ENCODE peak calls at places on chromosomes 5 and 9, in nine cellular contexts. M is lower lobe of right lung, Z is K562, W is heart right ventricle, K is endothelial cell of umbilical vein, Q is HFF-Myc, D is GM23338, C is psoas muscle, G is fibroblast of mammary gland. X is an unnamed sample.

GRCh38 chr9:73173526-73174411 is 22.1 kb downstream of the ANXA1 start:
- DNase-seq in M (no peak), Z (no peak), W (no peak), K (no peak), Q (no peak), D (no peak), C (no peak), G (no peak), X (no peak)

GRCh38 chr5:177005619-177006264 is 837 bp downstream of the UIMC1 start:
- DNase-seq in M (peak; percentile 86), Z (peak; percentile 73), W (peak; percentile 76), K (peak; percentile 79), Q (no peak), D (peak; percentile 77), C (peak; percentile 87), G (peak; percentile 72), X (no peak)

GRCh38 chr5:77426670-77427069 is 65.4 kb downstream of the WDR41 start:
- DNase-seq in M (no peak), Z (no peak), W (no peak), K (no peak), Q (no peak), D (no peak), C (no peak), G (peak; percentile 88), X (no peak)

GRCh38 chr9:126127591-126127990 is 199.0 kb upstream of the MVB12B start:
- DNase-seq in M (no peak), Z (no peak), W (no peak), K (no peak), Q (no peak), D (no peak), C (no peak), G (no peak), X (no peak)

GRCh38 chr5:138905541-138905940 is 30.4 kb upstream of the LRRTM2 start:
- DNase-seq in M (no peak), Z (no peak), W (no peak), K (no peak), Q (no peak), D (no peak), C (no peak), G (peak; percentile 23), X (peak; percentile 44)

GRCh38 chr5:173712609-173713176 is 96.2 kb upstream of the BOD1 start:
- DNase-seq in M (no peak), Z (no peak), W (no peak), K (no peak), Q (no peak), D (no peak), C (no peak), G (no peak), X (no peak)

GRCh38 chr5:74643160-74643562 is 2.6 kb upstream of the ENC1 start:
- DNase-seq in M (no peak), Z (no peak), W (peak; percentile 32), K (peak; percentile 86), Q (peak; percentile 70), D (no peak), C (no peak), G (peak; percentile 95), X (peak; percentile 87)

GRCh38 chr9:120931278-120932085 is 4.9 kb upstream of the TRAF1 start:
- DNase-seq in M (no peak), Z (no peak), W (peak; percentile 60), K (peak; percentile 89), Q (peak; percentile 50), D (no peak), C (no peak), G (peak; percentile 76), X (no peak)

GRCh38 chr5:62093981-62094380 is 212.0 kb upstream of the KIF2A start:
- DNase-seq in M (no peak), Z (no peak), W (no peak), K (peak; percentile 22), Q (no peak), D (peak; percentile 7), C (no peak), G (peak; percentile 16), X (no peak)

GRCh38 chr5:152546493-152546892 is 141.4 kb upstream of the NMUR2 start:
- DNase-seq in M (no peak), Z (no peak), W (no peak), K (no peak), Q (no peak), D (no peak), C (no peak), G (peak; percentile 1), X (no peak)

GRCh38 chr9:129863059-129863690 is 27.9 kb downstream of the USP20 start:
- DNase-seq in M (no peak), Z (peak; percentile 97), W (no peak), K (peak; percentile 26), Q (no peak), D (no peak), C (peak; percentile 49), G (peak; percentile 48), X (no peak)

GRCh38 chr5:52709171-52709925 is 78.4 kb upstream of the ITGA1 start:
- DNase-seq in M (no peak), Z (no peak), W (peak; percentile 33), K (peak; percentile 31), Q (no peak), D (no peak), C (no peak), G (peak; percentile 65), X (no peak)

GRCh38 chr9:121581775-121582600 is 69.4 kb upstream of the DAB2IP start:
- DNase-seq in M (no peak), Z (no peak), W (no peak), K (no peak), Q (no peak), D (peak; percentile 46), C (no peak), G (no peak), X (no peak)

DNA sequence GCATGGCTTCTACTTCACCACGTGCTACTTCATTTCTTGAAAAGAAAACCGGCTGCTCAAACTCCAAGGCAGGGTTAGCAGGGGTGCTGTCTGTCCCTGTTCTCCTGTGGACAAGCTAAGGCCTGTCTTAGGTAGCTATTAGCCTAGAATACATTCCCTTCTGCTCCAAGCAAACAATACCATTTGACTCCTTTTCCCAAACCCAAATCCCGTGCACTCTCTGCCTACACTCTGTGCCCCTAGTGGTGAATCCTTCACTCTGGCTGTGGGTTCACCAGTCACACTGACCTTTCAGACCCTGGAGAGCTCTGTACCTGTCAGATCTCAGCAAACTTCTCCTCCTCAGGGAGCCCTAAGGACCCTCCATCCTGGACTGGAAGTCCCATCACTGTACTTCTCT is 211.6 kb downstream of the SLIT3 start:
- DNase-seq in M (no peak), Z (no peak), W (no peak), K (no peak), Q (no peak), D (peak; percentile 49), C (no peak), G (no peak), X (no peak)
- TF ChIP-seq CTCF in M (no peak), Z (peak; percentile 16), W (no peak), K (no peak), Q (no peak), D (peak; percentile 58), C (no peak), G (peak; percentile 9), X (peak; percentile 8)

DNA sequence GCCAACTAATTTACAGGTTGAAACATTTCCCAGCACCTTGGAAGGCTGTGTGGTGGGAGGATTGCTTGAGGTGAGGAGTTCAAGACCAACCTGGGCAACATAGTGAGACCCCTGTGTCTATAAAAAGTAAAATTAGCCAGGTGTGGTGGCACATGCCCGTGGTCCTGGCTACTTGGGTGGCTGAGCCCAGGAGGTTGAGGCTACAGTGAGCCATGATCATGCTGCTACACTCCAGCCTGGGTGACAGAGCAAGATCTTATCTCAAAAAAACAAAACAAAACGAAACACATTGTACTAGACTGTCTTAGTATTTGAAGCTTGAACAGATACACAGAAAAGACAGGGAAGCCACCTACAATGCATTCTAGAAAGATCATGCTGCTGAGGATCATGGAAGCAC is 2.8 kb upstream of the HSDL2 start:
- DNase-seq in M (no peak), Z (no peak), W (no peak), K (no peak), Q (no peak), D (no peak), C (no peak), G (no peak), X (no peak)
- H3K4me3 ChIP-seq in M (no peak overlapping the region), Z (peak overlapping the region; percentile 80), W (peak overlapping the region; percentile 92), K (no peak overlapping the region), Q (no peak overlapping the region), D (no peak overlapping the region), C (peak overlapping the region; percentile 75), G (no peak overlapping the region), X (no peak overlapping the region)

GRCh38 chr5:41891066-41891707 is 13.0 kb upstream of the RIMOC1 start:
- DNase-seq in M (no peak), Z (peak; percentile 34), W (no peak), K (no peak), Q (no peak), D (peak; percentile 4), C (no peak), G (no peak), X (no peak)
- TF ChIP-seq CTCF in M (no peak), Z (no peak), W (no peak), K (no peak), Q (no peak), D (no peak), C (no peak), G (no peak), X (no peak)

GRCh38 chr5:151214614-151215545 is 9.0 kb downstream of the CCDC69 start:
- DNase-seq in M (no peak), Z (no peak), W (no peak), K (no peak), Q (no peak), D (no peak), C (no peak), G (no peak), X (no peak)

GRCh38 chr5:151212361-151212899 is 11.5 kb downstream of the CCDC69 start:
- DNase-seq in M (no peak), Z (no peak), W (no peak), K (no peak), Q (no peak), D (no peak), C (no peak), G (no peak), X (no peak)

GRCh38 chr5:151216781-151217180 is 7.1 kb downstream of the CCDC69 start:
- DNase-seq in M (no peak), Z (no peak), W (no peak), K (no peak), Q (no peak), D (no peak), C (no peak), G (no peak), X (no peak)

GRCh38 chr5:151215546-151215880 is 8.4 kb downstream of the CCDC69 start:
- DNase-seq in M (no peak), Z (no peak), W (no peak), K (no peak), Q (no peak), D (no peak), C (no peak), G (no peak), X (no peak)

DNA sequence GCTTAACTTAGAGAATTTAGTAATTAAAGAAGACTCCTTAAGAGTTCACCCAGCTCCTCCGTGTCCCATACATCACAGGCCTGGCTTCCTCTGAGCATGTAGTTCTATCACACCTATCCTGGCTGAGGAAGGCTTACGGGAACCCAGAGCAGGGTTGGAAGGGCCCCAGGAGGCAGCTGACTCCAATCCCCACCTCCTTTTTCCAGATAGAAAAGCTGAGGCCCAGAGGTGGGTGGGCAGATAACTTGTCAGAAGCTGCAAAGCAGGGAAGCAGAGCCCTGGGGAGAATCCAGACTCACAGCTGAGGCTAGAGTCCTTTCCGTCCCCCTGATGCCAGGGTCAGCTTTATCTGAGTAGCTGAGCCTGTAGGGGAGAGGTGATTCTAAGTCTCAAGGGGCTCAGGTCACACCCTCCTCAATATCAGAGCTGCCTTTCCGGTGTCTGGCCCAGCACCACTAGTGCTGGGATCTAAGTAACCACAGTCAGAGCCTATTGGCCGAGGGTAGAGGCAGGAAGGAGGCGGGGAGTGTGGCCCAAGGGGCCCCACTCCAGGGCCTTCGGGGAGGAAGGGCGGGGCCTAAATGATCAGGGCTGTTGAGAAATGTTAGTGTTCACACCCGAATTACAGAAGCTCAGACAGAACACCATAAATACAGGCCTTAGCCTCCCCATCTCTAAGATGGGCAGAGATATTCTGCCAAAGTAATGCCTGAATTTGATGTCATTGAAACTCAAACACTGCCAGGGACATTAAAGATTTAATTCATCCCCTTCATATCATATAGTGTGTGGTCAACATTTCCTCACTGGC is 9.9 kb downstream of the CCDC69 start:
- DNase-seq in M (peak; percentile 92), Z (peak; percentile 95), W (peak; percentile 87), K (peak; percentile 23), Q (no peak), D (peak; percentile 65), C (peak; percentile 89), G (peak; percentile 57), X (no peak)
- H3K4me3 ChIP-seq in M (peak overlapping the region; percentile 36), Z (peak overlapping the region; percentile 3), W (peak overlapping the region; percentile 15), K (no peak overlapping the region), Q (no peak overlapping the region), D (no peak overlapping the region), C (peak overlapping the region; percentile 22), G (no peak overlapping the region), X (no peak overlapping the region)